ENCODE peak calls at places on chromosomes 11 and 22, in nine cellular contexts. Z is A549; B is sigmoid colon; E is CD4-positive, alpha-beta memory T cell; A is breast epithelium; L is Karpas-422; P is SK-N-SH; K is CD4-positive, CD25-positive, alpha-beta regulatory T cell; Y is HCT116. I is an unnamed sample.

GRCh38 chr11:34302046-34302921 is 55.5 kb downstream of the ABTB2 start:
- DNase-seq in Z (no peak), B (no peak), E (no peak), A (no peak), L (no peak), P (no peak), K (no peak), Y (peak), I (no peak)

GRCh38 chr11:13183094-13183825 is 94.3 kb upstream of the BMAL1 start:
- DNase-seq in Z (peak), B (no peak), E (peak), A (no peak), L (peak), P (peak), K (no peak), Y (no peak), I (no peak)

GRCh38 chr11:102287963-102288744 is 29.1 kb upstream of the BIRC3 start:
- DNase-seq in Z (peak), B (no peak), E (peak), A (no peak), L (peak), P (peak), K (peak), Y (peak), I (no peak)

GRCh38 chr11:120566176-120566575 is 54.6 kb downstream of the GRIK4 start:
- DNase-seq in Z (no peak), B (no peak), E (no peak), A (no peak), L (no peak), P (no peak), K (no peak), Y (peak), I (no peak)

GRCh38 chr11:35317253-35317652 is 102.1 kb downstream of the SLC1A2 start:
- DNase-seq in Z (no peak), B (no peak), E (no peak), A (no peak), L (no peak), P (no peak), K (no peak), Y (no peak), I (no peak)

GRCh38 chr22:46137218-46137766 is 13.0 kb upstream of the PPARA start:
- DNase-seq in Z (no peak), B (no peak), E (no peak), A (no peak), L (no peak), P (no peak), K (no peak), Y (no peak), I (no peak)

GRCh38 chr11:64058494-64058893 is 22.8 kb downstream of the FLRT1 start:
- DNase-seq in Z (no peak), B (peak), E (no peak), A (no peak), L (no peak), P (peak), K (no peak), Y (no peak), I (no peak)

GRCh38 chr11:128422576-128423370 is 164.6 kb downstream of the ETS1 start:
- DNase-seq in Z (no peak), B (no peak), E (peak), A (no peak), L (no peak), P (peak), K (peak), Y (no peak), I (no peak)

GRCh38 chr11:69866648-69867047 is 47.4 kb upstream of the FGF3 start:
- DNase-seq in Z (no peak), B (no peak), E (no peak), A (no peak), L (no peak), P (no peak), K (no peak), Y (no peak), I (no peak)

GRCh38 chr11:14318581-14318981 is 40.4 kb downstream of the RRAS2 start:
- DNase-seq in Z (no peak), B (no peak), E (no peak), A (no peak), L (no peak), P (no peak), K (no peak), Y (no peak), I (no peak)

GRCh38 chr22:46025225-46025972 is 48.4 kb upstream of the WNT7B start:
- DNase-seq in Z (no peak), B (peak), E (no peak), A (peak), L (no peak), P (no peak), K (no peak), Y (no peak), I (peak)

GRCh38 chr11:116428638-116428975 is 344.2 kb downstream of the BUD13 start:
- DNase-seq in Z (no peak), B (peak), E (no peak), A (no peak), L (no peak), P (no peak), K (no peak), Y (no peak), I (no peak)

GRCh38 chr11:74325649-74326645 is 14.5 kb upstream of the P4HA3 start:
- DNase-seq in Z (no peak), B (peak), E (no peak), A (no peak), L (no peak), P (no peak), K (no peak), Y (no peak), I (peak)

GRCh38 chr22:24482586-24482985 is 12.5 kb upstream of the UPB1 start:
- DNase-seq in Z (no peak), B (no peak), E (no peak), A (no peak), L (no peak), P (no peak), K (no peak), Y (no peak), I (no peak)

GRCh38 chr22:27880778-27881394 is 38.2 kb downstream of the PITPNB start:
- DNase-seq in Z (peak), B (no peak), E (peak), A (no peak), L (peak), P (peak), K (no peak), Y (peak), I (no peak)

GRCh38 chr22:26320469-26320868 is 108.6 kb upstream of the ASPHD2 start:
- DNase-seq in Z (no peak), B (no peak), E (no peak), A (no peak), L (peak), P (no peak), K (no peak), Y (no peak), I (no peak)

GRCh38 chr11:29481721-29482120 is 535.1 kb downstream of the KCNA4 start:
- DNase-seq in Z (no peak), B (no peak), E (no peak), A (no peak), L (no peak), P (no peak), K (no peak), Y (no peak), I (no peak)

GRCh38 chr11:133823211-133823610 is 22.1 kb downstream of the SPATA19 start:
- DNase-seq in Z (no peak), B (no peak), E (no peak), A (no peak), L (no peak), P (no peak), K (no peak), Y (no peak), I (no peak)

GRCh38 chr11:45407226-45407625 is 121.1 kb upstream of the SYT13 start:
- DNase-seq in Z (no peak), B (no peak), E (no peak), A (no peak), L (no peak), P (no peak), K (no peak), Y (no peak), I (peak)

GRCh38 chr22:17097062-17097461 is 12.3 kb downstream of the IL17RA start:
- DNase-seq in Z (no peak), B (peak), E (no peak), A (no peak), L (no peak), P (no peak), K (no peak), Y (no peak), I (peak)

GRCh38 chr22:46507451-46508390 is 29.7 kb downstream of the CELSR1 start:
- DNase-seq in Z (no peak), B (no peak), E (no peak), A (no peak), L (no peak), P (no peak), K (no peak), Y (no peak), I (no peak)

DNA sequence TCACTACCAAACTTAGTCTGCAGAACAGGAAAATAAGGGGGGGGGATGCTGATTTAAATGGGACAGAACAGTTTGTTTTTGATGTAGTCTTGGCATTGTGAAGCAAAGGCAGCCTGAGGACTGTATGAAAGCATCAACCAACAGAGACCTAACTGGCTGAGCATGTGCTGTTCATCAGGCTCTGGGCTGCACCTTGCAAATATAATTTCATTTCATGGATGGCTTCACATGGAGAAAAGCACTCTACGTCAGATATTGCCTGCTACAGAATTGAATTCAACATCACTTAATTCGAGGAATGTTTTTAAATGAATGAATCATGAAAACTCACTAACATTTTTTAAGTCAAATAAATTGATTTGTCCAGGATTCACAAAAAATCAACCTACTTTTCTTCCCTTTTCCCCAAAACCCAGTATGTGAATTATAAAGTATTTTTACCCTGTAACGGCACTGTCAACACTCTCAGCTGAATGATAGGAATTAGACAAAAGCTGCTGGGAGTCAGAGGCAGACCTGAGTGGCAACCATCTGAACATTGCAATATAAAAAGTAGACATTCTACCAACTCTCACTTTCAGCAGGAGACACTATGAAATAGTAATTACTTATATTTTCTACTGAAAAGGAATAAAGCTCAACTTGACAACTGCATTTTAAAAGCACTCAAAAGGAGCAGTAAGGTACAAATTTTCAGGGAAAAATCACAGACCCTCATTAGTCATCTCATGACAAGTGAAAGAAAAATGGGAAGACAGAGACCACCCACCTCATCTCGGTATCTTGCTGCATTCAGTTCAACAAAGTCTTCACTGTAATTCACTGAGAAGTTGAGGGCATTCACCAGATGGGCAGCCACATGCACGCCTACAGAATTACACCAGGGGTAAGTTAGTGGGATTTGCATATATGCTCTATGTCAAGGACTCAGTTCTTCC is 47.5 kb downstream of the NOX4 start:
- DNase-seq in Z (no peak), B (no peak), E (no peak), A (no peak), L (no peak), P (peak), K (no peak), Y (no peak), I (no peak)
- H3K27ac ChIP-seq in Z (no peak), B (no peak), E (no peak), A (no peak), L (no peak), P (no peak), K (no peak), Y (no peak), I (no peak)

DNA sequence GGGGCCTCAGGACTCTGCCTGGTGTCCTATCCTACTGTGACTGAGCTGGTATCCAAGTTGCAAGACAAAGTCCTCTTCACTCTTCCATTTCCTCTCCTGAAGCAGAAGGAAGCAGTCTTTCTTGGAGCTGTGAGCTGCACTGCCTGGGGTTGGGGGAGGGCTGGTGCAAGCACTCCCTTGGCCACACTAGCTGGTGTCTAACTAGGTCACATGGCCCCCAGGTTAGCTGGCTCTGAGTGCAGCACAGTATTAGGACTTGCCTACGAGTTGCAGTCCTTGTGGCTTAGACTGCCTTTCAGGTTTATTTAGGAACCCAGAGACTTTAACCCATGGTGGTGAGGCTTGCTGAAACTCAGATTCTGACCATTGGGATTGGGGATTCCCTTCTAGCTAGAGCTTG is 138.9 kb downstream of the NELL1 start:
- DNase-seq in Z (no peak), B (no peak), E (no peak), A (no peak), L (no peak), P (no peak), K (no peak), Y (no peak), I (no peak)
- H3K4me3 ChIP-seq in Z (no peak), B (no peak), E (no peak), A (no peak), L (no peak), P (no peak), K (no peak), Y (no peak), I (no peak)

GRCh38 chr11:76702378-76703128 is 32.0 kb upstream of the LRRC32 start:
- DNase-seq in Z (no peak), B (no peak), E (no peak), A (no peak), L (no peak), P (no peak), K (no peak), Y (no peak), I (no peak)
- H3K27ac ChIP-seq in Z (peak), B (no peak), E (no peak), A (peak), L (no peak), P (no peak), K (no peak), Y (peak), I (no peak)

GRCh38 chr22:42719133-42719532 is 1.5 kb downstream of the A4GALT start:
- DNase-seq in Z (no peak), B (no peak), E (no peak), A (no peak), L (no peak), P (no peak), K (no peak), Y (no peak), I (no peak)
- H3K4me3 ChIP-seq in Z (no peak), B (no peak), E (no peak), A (peak), L (no peak), P (no peak), K (no peak), Y (no peak), I (peak)

DNA sequence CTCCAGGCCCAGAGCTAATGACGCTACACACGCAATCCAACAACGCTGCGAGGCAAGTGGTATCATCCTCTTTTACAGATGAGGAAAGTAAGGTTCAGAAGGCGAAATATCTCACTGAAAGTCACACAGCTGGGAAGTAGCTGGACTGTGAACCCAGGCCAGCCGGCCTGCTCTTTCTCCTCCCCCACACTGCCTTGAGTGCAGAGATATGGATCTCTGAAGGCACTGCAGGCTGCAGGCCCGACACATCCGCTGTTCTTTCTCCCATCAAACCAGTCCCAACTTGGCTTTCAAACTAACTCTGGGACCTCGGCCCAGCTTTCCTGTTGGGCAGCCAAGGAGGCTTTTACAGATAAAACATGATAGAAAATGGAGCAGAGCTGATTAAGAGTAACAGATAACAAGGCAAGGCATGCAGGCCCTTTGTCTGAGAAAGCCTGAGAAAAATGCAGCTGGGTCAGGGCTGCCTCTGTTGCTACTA is 64.0 kb upstream of the PTPRJ start:
- DNase-seq in Z (no peak), B (peak), E (no peak), A (no peak), L (peak), P (peak), K (no peak), Y (no peak), I (no peak)
- H3K27ac ChIP-seq in Z (peak), B (no peak), E (no peak), A (peak), L (peak), P (peak), K (no peak), Y (no peak), I (peak)

GRCh38 chr22:41050873-41051272 is 41.5 kb upstream of the EP300 start:
- DNase-seq in Z (no peak), B (no peak), E (no peak), A (no peak), L (no peak), P (no peak), K (no peak), Y (no peak), I (no peak)

GRCh38 chr22:41047741-41048140 is 44.7 kb upstream of the EP300 start:
- DNase-seq in Z (no peak), B (no peak), E (no peak), A (no peak), L (no peak), P (no peak), K (no peak), Y (no peak), I (no peak)

GRCh38 chr22:41043727-41044126 is 48.7 kb upstream of the EP300 start:
- DNase-seq in Z (no peak), B (no peak), E (no peak), A (no peak), L (no peak), P (no peak), K (no peak), Y (no peak), I (no peak)

GRCh38 chr22:41052661-41053490 is 39.5 kb upstream of the EP300 start:
- DNase-seq in Z (no peak), B (no peak), E (no peak), A (no peak), L (no peak), P (no peak), K (no peak), Y (no peak), I (no peak)

DNA sequence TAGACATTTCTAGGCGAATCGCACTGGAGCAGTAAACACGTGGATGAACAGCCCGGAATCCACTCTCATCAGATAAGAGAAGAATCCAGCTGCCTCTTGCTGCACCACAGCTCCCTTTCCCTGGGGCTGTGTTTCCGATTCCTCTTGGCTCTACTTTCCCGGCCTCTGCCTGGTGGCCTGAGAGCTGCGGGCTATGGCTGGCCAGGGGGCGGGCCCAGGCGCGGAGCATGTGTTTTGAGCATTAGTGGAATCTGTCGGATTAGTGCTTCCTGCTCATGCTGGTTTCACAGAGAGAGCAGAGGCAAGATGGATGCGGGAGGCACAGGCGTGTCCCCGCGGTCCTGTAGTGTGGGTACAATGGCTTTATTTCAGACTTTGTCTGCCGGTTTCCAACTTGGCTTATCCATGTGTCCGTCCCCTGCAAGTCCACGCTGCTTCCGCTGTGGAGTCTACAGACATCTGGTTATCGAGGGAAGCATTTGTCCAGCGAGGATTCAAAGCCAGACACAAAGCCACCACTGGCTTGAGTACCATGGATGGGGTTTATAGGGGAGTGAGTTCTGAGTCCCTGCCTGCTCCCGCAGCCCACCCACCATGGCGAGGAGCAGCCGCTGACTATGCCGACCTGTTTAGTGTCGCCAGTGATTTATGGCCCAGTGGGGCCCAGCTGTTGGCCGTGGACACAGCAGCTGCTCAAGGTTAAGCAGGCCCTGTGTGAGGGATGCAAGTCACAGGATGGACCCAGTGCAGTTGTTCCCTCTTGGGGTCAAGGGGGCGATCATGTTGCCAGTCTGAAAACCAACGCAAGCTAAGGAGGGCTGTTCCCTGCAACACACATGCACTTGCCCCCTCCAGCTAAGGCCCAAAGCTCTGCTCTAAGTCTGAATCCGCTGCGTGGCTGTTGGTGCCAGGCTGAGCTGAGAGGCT is 43.3 kb upstream of the EP300 start:
- DNase-seq in Z (no peak), B (peak), E (no peak), A (no peak), L (no peak), P (peak), K (no peak), Y (no peak), I (peak)
- H3K4me3 ChIP-seq in Z (no peak), B (no peak), E (no peak), A (peak), L (no peak), P (no peak), K (no peak), Y (no peak), I (peak)

GRCh38 chr11:914204-914603 is 3.6 kb upstream of the CHID1 start:
- DNase-seq in Z (no peak), B (no peak), E (no peak), A (no peak), L (no peak), P (no peak), K (no peak), Y (no peak), I (no peak)
- H3K27ac ChIP-seq in Z (no peak), B (peak), E (no peak), A (peak), L (no peak), P (no peak), K (no peak), Y (no peak), I (peak)

GRCh38 chr11:27076121-27076589 is 35.5 kb downstream of the BBOX1 start:
- DNase-seq in Z (no peak), B (peak), E (no peak), A (no peak), L (no peak), P (no peak), K (no peak), Y (no peak), I (no peak)
- H3K4me3 ChIP-seq in Z (no peak), B (no peak), E (no peak), A (no peak), L (no peak), P (no peak), K (no peak), Y (no peak), I (no peak)

GRCh38 chr22:34761111-34761510 is 304.8 kb upstream of the ISX start:
- DNase-seq in Z (no peak), B (no peak), E (no peak), A (no peak), L (no peak), P (no peak), K (no peak), Y (no peak), I (no peak)
- H3K27ac ChIP-seq in Z (no peak), B (no peak), E (no peak), A (no peak), L (no peak), P (no peak), K (no peak), Y (no peak), I (no peak)

I was measured in upper lobe of right lung.